ENCODE peak calls at places on chromosomes 12 and 14, in five cellular contexts. One of them, this sample, is unnamed.

GRCh38 chr12:118337194-118337838 is 35.4 kb downstream of the TAOK3 start:
- DNase-seq in heart left ventricle: no peak
- DNase-seq in A549: no peak
- DNase-seq in choroid plexus epithelial cell: peak; percentile 60
- DNase-seq in K562: no peak
- DNase-seq in this sample: no peak

GRCh38 chr12:116397148-116397547 is 119.7 kb upstream of the MED13L start:
- DNase-seq in heart left ventricle: no peak
- DNase-seq in A549: no peak
- DNase-seq in choroid plexus epithelial cell: peak; percentile 75
- DNase-seq in K562: no peak
- DNase-seq in this sample: peak; percentile 70

GRCh38 chr12:45402288-45402687 is 186.4 kb downstream of the ANO6 start:
- DNase-seq in heart left ventricle: no peak
- DNase-seq in A549: no peak
- DNase-seq in choroid plexus epithelial cell: no peak
- DNase-seq in K562: no peak
- DNase-seq in this sample: peak; percentile 42

GRCh38 chr14:92980866-92981265 is 57.9 kb downstream of the CHGA start:
- DNase-seq in heart left ventricle: no peak
- DNase-seq in A549: no peak
- DNase-seq in choroid plexus epithelial cell: no peak
- DNase-seq in K562: no peak
- DNase-seq in this sample: no peak

GRCh38 chr14:62071029-62071428 is 308.8 kb downstream of the SNAPC1 start:
- DNase-seq in heart left ventricle: no peak
- DNase-seq in A549: no peak
- DNase-seq in choroid plexus epithelial cell: no peak
- DNase-seq in K562: no peak
- DNase-seq in this sample: no peak

GRCh38 chr12:12562016-12562483 is 613 bp downstream of the DUSP16 start:
- DNase-seq in heart left ventricle: peak; percentile 31
- DNase-seq in A549: no peak
- DNase-seq in choroid plexus epithelial cell: peak; percentile 42
- DNase-seq in K562: peak; percentile 23
- DNase-seq in this sample: no peak

GRCh38 chr14:94128216-94128839 is 1.1 kb downstream of the IFI27L2 start:
- DNase-seq in heart left ventricle: no peak
- DNase-seq in A549: no peak
- DNase-seq in choroid plexus epithelial cell: no peak
- DNase-seq in K562: no peak
- DNase-seq in this sample: no peak

GRCh38 chr12:29073631-29074239 is 75.3 kb upstream of the FAR2 start:
- DNase-seq in heart left ventricle: no peak
- DNase-seq in A549: no peak
- DNase-seq in choroid plexus epithelial cell: peak; percentile 81
- DNase-seq in K562: peak; percentile 10
- DNase-seq in this sample: peak; percentile 73

GRCh38 chr14:104155513-104155912 is 17.1 kb downstream of the KIF26A start:
- DNase-seq in heart left ventricle: no peak
- DNase-seq in A549: no peak
- DNase-seq in choroid plexus epithelial cell: no peak
- DNase-seq in K562: no peak
- DNase-seq in this sample: no peak

GRCh38 chr14:52268191-52269061 is 928 bp downstream of the PTGDR start:
- DNase-seq in heart left ventricle: no peak
- DNase-seq in A549: no peak
- DNase-seq in choroid plexus epithelial cell: peak; percentile 27
- DNase-seq in K562: no peak
- DNase-seq in this sample: peak; percentile 41

GRCh38 chr12:116876151-116876869 is 4.9 kb downstream of the HRK start:
- DNase-seq in heart left ventricle: no peak
- DNase-seq in A549: no peak
- DNase-seq in choroid plexus epithelial cell: no peak
- DNase-seq in K562: no peak
- DNase-seq in this sample: no peak

GRCh38 chr12:123808167-123808566 is 46.1 kb downstream of the DNAH10 start:
- DNase-seq in heart left ventricle: no peak
- DNase-seq in A549: peak; percentile 74
- DNase-seq in choroid plexus epithelial cell: peak; percentile 23
- DNase-seq in K562: peak; percentile 61
- DNase-seq in this sample: peak; percentile 15

GRCh38 chr12:27922591-27923139 is 49.9 kb downstream of the PTHLH start:
- DNase-seq in heart left ventricle: peak; percentile 11
- DNase-seq in A549: no peak
- DNase-seq in choroid plexus epithelial cell: peak; percentile 33
- DNase-seq in K562: no peak
- DNase-seq in this sample: peak; percentile 57

GRCh38 chr12:4288296-4289019 is 14.9 kb downstream of the CCND2 start:
- DNase-seq in heart left ventricle: no peak
- DNase-seq in A549: no peak
- DNase-seq in choroid plexus epithelial cell: no peak
- DNase-seq in K562: no peak
- DNase-seq in this sample: no peak

GRCh38 chr12:12372946-12373722 is 16.3 kb downstream of the BORCS5 start:
- DNase-seq in heart left ventricle: no peak
- DNase-seq in A549: no peak
- DNase-seq in choroid plexus epithelial cell: no peak
- DNase-seq in K562: no peak
- DNase-seq in this sample: no peak

GRCh38 chr14:91417983-91418386 is 365 bp upstream of the CCDC88C start:
- DNase-seq in heart left ventricle: no peak
- DNase-seq in A549: peak; percentile 41
- DNase-seq in choroid plexus epithelial cell: no peak
- DNase-seq in K562: peak; percentile 67
- DNase-seq in this sample: no peak

GRCh38 chr14:63045612-63046320 is 508 bp upstream of the KCNH5 start:
- DNase-seq in heart left ventricle: peak; percentile 9
- DNase-seq in A549: peak; percentile 21
- DNase-seq in choroid plexus epithelial cell: peak; percentile 10
- DNase-seq in K562: peak; percentile 7
- DNase-seq in this sample: peak; percentile 21

GRCh38 chr14:73325063-73325462 is 87.8 kb downstream of the PAPLN start:
- DNase-seq in heart left ventricle: no peak
- DNase-seq in A549: no peak
- DNase-seq in choroid plexus epithelial cell: no peak
- DNase-seq in K562: no peak
- DNase-seq in this sample: no peak

GRCh38 chr12:55720894-55721444 is 776 bp downstream of the RDH5 start:
- DNase-seq in heart left ventricle: peak; percentile 54
- DNase-seq in A549: peak; percentile 57
- DNase-seq in choroid plexus epithelial cell: peak; percentile 77
- DNase-seq in K562: no peak
- DNase-seq in this sample: peak; percentile 98

GRCh38 chr12:28340261-28340660 is 150.0 kb downstream of the CCDC91 start:
- DNase-seq in heart left ventricle: no peak
- DNase-seq in A549: no peak
- DNase-seq in choroid plexus epithelial cell: peak; percentile 73
- DNase-seq in K562: no peak
- DNase-seq in this sample: peak; percentile 31

GRCh38 chr12:121451931-121452330 is 52.0 kb downstream of the RNF34 start:
- DNase-seq in heart left ventricle: no peak
- DNase-seq in A549: no peak
- DNase-seq in choroid plexus epithelial cell: no peak
- DNase-seq in K562: no peak
- DNase-seq in this sample: no peak

GRCh38 chr12:75322464-75322863 is 7.7 kb downstream of the CAPS2 start:
- DNase-seq in heart left ventricle: no peak
- DNase-seq in A549: no peak
- DNase-seq in choroid plexus epithelial cell: peak; percentile 75
- DNase-seq in K562: no peak
- DNase-seq in this sample: peak; percentile 36

GRCh38 chr14:70988452-70988851 is 81.2 kb downstream of the PCNX1 start:
- DNase-seq in heart left ventricle: no peak
- DNase-seq in A549: no peak
- DNase-seq in choroid plexus epithelial cell: no peak
- DNase-seq in K562: peak; percentile 21
- DNase-seq in this sample: no peak

GRCh38 chr14:34713122-34713680 is 1.2 kb downstream of the CFL2 start:
- DNase-seq in heart left ventricle: no peak
- DNase-seq in A549: no peak
- DNase-seq in choroid plexus epithelial cell: no peak
- DNase-seq in K562: no peak
- DNase-seq in this sample: no peak
- H3K4me3 ChIP-seq in heart left ventricle: peak overlapping the region; percentile 88
- H3K4me3 ChIP-seq in A549: peak overlapping the region; percentile 74
- H3K4me3 ChIP-seq in choroid plexus epithelial cell: peak overlapping the region; percentile 87
- H3K4me3 ChIP-seq in K562: peak overlapping the region; percentile 89
- H3K4me3 ChIP-seq in this sample: peak overlapping the region; percentile 81

DNA sequence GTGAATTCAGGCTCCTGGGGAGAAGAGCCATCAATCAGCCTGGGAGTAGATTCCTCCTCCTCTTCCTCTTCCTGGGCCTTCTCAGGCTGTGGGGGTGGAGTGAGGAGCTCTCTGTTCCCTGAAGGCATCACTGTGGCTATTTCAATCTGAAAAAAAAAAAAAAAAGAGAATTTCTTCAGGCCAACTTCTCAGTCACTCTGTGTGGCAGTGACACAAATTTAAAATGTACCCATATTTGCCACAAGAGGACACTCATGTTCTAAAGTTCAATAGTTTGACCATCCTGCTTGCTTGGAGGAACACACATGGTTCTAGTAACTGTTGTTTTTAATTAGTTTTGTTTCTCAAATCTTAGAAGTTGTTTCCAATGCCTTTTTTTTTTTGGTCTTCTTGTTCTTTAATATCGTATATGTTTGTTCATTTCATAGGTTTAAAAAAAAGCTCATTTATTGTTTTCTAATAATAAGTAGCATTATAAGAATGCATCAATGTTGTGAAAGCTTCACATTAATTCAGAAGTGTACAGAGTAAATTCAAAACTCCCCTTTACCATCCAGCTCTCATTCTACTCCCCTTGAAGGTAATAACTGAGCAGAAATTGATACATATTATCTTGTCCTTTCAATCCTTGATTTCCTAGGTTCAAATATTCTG is 23.3 kb upstream of the CCER1 start:
- DNase-seq in heart left ventricle: no peak
- DNase-seq in A549: peak; percentile 28
- DNase-seq in choroid plexus epithelial cell: peak; percentile 87
- DNase-seq in K562: peak; percentile 14
- DNase-seq in this sample: peak; percentile 85
- TF ChIP-seq CTCF in heart left ventricle: peak; percentile 73
- TF ChIP-seq CTCF in A549: peak; percentile 83
- TF ChIP-seq CTCF in choroid plexus epithelial cell: peak; percentile 77
- TF ChIP-seq CTCF in K562: peak; percentile 45
- TF ChIP-seq CTCF in this sample: peak; percentile 89

GRCh38 chr14:77111021-77111420 is 13.0 kb downstream of the CIPC start:
- DNase-seq in heart left ventricle: no peak
- DNase-seq in A549: no peak
- DNase-seq in choroid plexus epithelial cell: peak; percentile 22
- DNase-seq in K562: no peak
- DNase-seq in this sample: no peak
- H3K4me3 ChIP-seq in heart left ventricle: no peak overlapping the region
- H3K4me3 ChIP-seq in A549: no peak overlapping the region
- H3K4me3 ChIP-seq in choroid plexus epithelial cell: no peak overlapping the region
- H3K4me3 ChIP-seq in K562: no peak overlapping the region
- H3K4me3 ChIP-seq in this sample: no peak overlapping the region

GRCh38 chr12:2009623-2010022 is 5.4 kb upstream of the DCP1B start:
- DNase-seq in heart left ventricle: no peak
- DNase-seq in A549: no peak
- DNase-seq in choroid plexus epithelial cell: peak; percentile 18
- DNase-seq in K562: no peak
- DNase-seq in this sample: no peak
- TF ChIP-seq CTCF in heart left ventricle: peak; percentile 7
- TF ChIP-seq CTCF in A549: no peak
- TF ChIP-seq CTCF in choroid plexus epithelial cell: peak; percentile 32
- TF ChIP-seq CTCF in K562: no peak
- TF ChIP-seq CTCF in this sample: peak; percentile 11